ENCODE peak calls at places on chromosome 14, in six cellular contexts. N is breast epithelium, D is transverse colon, T is endothelial cell of umbilical vein, W is suprapubic skin, H is tibial nerve. J is an unnamed sample. For H3K4me1 and H3K9me3, the result is how much of the 10 kb centered on the place peaks cover.

GRCh38 chr14:32998433-32998832 is 59.8 kb downstream of the NPAS3 start:
- DNase-seq in N (no peak), D (no peak), T (peak), W (no peak), H (no peak), J (no peak)

GRCh38 chr14:52327374-52328226 is 13.5 kb downstream of the PTGER2 start:
- DNase-seq in N (no peak), D (no peak), T (no peak), W (no peak), H (no peak), J (no peak)

GRCh38 chr14:90760055-90760444 is 56.2 kb downstream of the TTC7B start:
- DNase-seq in N (no peak), D (no peak), T (no peak), W (no peak), H (no peak), J (no peak)

GRCh38 chr14:74292061-74292460 is 10.7 kb downstream of the ABCD4 start:
- DNase-seq in N (no peak), D (no peak), T (no peak), W (no peak), H (no peak), J (no peak)

GRCh38 chr14:45798659-45799058 is 545.7 kb upstream of the MIS18BP1 start:
- DNase-seq in N (no peak), D (no peak), T (no peak), W (no peak), H (no peak), J (no peak)

GRCh38 chr14:80477388-80478160 is 266.3 kb upstream of the DIO2 start:
- DNase-seq in N (no peak), D (no peak), T (no peak), W (no peak), H (no peak), J (no peak)

GRCh38 chr14:90644882-90645281 is 171.3 kb downstream of the TTC7B start:
- DNase-seq in N (no peak), D (no peak), T (no peak), W (no peak), H (no peak), J (no peak)

GRCh38 chr14:55170526-55170925 is 20.9 kb downstream of the DLGAP5 start:
- DNase-seq in N (no peak), D (no peak), T (no peak), W (no peak), H (no peak), J (no peak)

GRCh38 chr14:76067536-76067935 is 82.0 kb downstream of the IFT43 start:
- DNase-seq in N (no peak), D (no peak), T (no peak), W (no peak), H (no peak), J (no peak)

GRCh38 chr14:49940805-49941421 is 48.0 kb downstream of the ARF6 start:
- DNase-seq in N (no peak), D (no peak), T (peak), W (no peak), H (no peak), J (no peak)

GRCh38 chr14:35404496-35405303 is at the start of gene NFKBIA:
- DNase-seq in N (peak), D (peak), T (peak), W (peak), H (peak), J (peak)

GRCh38 chr14:64788706-64789105 is 84.5 kb downstream of the PLEKHG3 start:
- DNase-seq in N (no peak), D (no peak), T (peak), W (no peak), H (no peak), J (no peak)

GRCh38 chr14:69481815-69482568 is 2.5 kb upstream of the PLEKHD1 start:
- DNase-seq in N (no peak), D (no peak), T (no peak), W (no peak), H (no peak), J (no peak)

GRCh38 chr14:85296466-85297210 is 233.3 kb upstream of the FLRT2 start:
- DNase-seq in N (no peak), D (no peak), T (peak), W (no peak), H (no peak), J (no peak)

GRCh38 chr14:57290753-57291152 is 22.0 kb downstream of the AP5M1 start:
- DNase-seq in N (no peak), D (no peak), T (no peak), W (no peak), H (no peak), J (no peak)

GRCh38 chr14:35883677-35884293 is 57.6 kb downstream of the BRMS1L start:
- DNase-seq in N (no peak), D (peak), T (no peak), W (no peak), H (no peak), J (no peak)

GRCh38 chr14:55807992-55808391 is 228.0 kb downstream of the KTN1 start:
- DNase-seq in N (no peak), D (no peak), T (no peak), W (no peak), H (no peak), J (no peak)

GRCh38 chr14:43540948-43541347 is 966.1 kb downstream of the FSCB start:
- DNase-seq in N (no peak), D (no peak), T (no peak), W (no peak), H (no peak), J (no peak)

GRCh38 chr14:79275367-79275655 is 936.0 kb downstream of the DIO2 start:
- DNase-seq in N (no peak), D (no peak), T (no peak), W (no peak), H (no peak), J (no peak)

GRCh38 chr14:49946320-49947141 is 53.6 kb downstream of the ARF6 start:
- DNase-seq in N (no peak), D (peak), T (peak), W (no peak), H (no peak), J (no peak)

GRCh38 chr14:79701371-79701770 is 509.9 kb downstream of the DIO2 start:
- DNase-seq in N (no peak), D (no peak), T (no peak), W (no peak), H (no peak), J (no peak)

GRCh38 chr14:92600318-92601053 is 86.9 kb downstream of the RIN3 start:
- DNase-seq in N (no peak), D (no peak), T (no peak), W (no peak), H (no peak), J (no peak)

GRCh38 chr14:93832076-93832475 is 43.8 kb upstream of the PRIMA1 start:
- DNase-seq in N (no peak), D (no peak), T (no peak), W (no peak), H (no peak), J (no peak)

GRCh38 chr14:75579882-75580281 is 1.5 kb downstream of the FLVCR2 start:
- DNase-seq in N (no peak), D (no peak), T (no peak), W (no peak), H (no peak), J (no peak)

GRCh38 chr14:73751157-73751691 is 37.0 kb upstream of the PNMA1 start:
- DNase-seq in N (no peak), D (peak), T (no peak), W (no peak), H (no peak), J (no peak)

GRCh38 chr14:76654573-76654955 is 106.7 kb upstream of the VASH1 start:
- DNase-seq in N (no peak), D (no peak), T (no peak), W (no peak), H (no peak), J (no peak)

GRCh38 chr14:73462078-73462715 is 3.9 kb upstream of the NUMB start:
- DNase-seq in N (peak), D (peak), T (peak), W (peak), H (no peak), J (peak)

GRCh38 chr14:21454843-21455550 is 926 bp downstream of the CHD8 start:
- DNase-seq in N (no peak), D (no peak), T (no peak), W (no peak), H (no peak), J (no peak)

GRCh38 chr14:90940318-90940962 is 120.0 kb downstream of the RPS6KA5 start:
- DNase-seq in N (no peak), D (no peak), T (no peak), W (no peak), H (no peak), J (no peak)

GRCh38 chr14:80572666-80573065 is 361.4 kb upstream of the DIO2 start:
- DNase-seq in N (no peak), D (no peak), T (no peak), W (no peak), H (no peak), J (no peak)

GRCh38 chr14:76836029-76836630 is 9.9 kb downstream of the LRRC74A start:
- DNase-seq in N (no peak), D (no peak), T (no peak), W (no peak), H (no peak), J (no peak)

GRCh38 chr14:45003924-45004323 is 41.9 kb downstream of the TOGARAM1 start:
- DNase-seq in N (no peak), D (no peak), T (no peak), W (no peak), H (no peak), J (no peak)

GRCh38 chr14:57831981-57832380 is 33.9 kb downstream of the SLC35F4 start:
- DNase-seq in N (no peak), D (no peak), T (no peak), W (no peak), H (no peak), J (no peak)

GRCh38 chr14:81638656-81639055 is 105.0 kb upstream of the SEL1L start:
- DNase-seq in N (no peak), D (no peak), T (no peak), W (no peak), H (no peak), J (no peak)

GRCh38 chr14:22497671-22498093 is 91.3 kb downstream of the DAD1 start:
- DNase-seq in N (no peak), D (no peak), T (no peak), W (no peak), H (no peak), J (no peak)

GRCh38 chr14:30607156-30607780 is 14.9 kb upstream of the SCFD1 start:
- DNase-seq in N (no peak), D (no peak), T (no peak), W (no peak), H (no peak), J (no peak)

GRCh38 chr14:23381871-23382270 is 5.0 kb downstream of the CMTM5 start:
- DNase-seq in N (no peak), D (no peak), T (no peak), W (no peak), H (no peak), J (no peak)

GRCh38 chr14:64825498-64825897 is 54.2 kb downstream of the SPTB start:
- DNase-seq in N (no peak), D (no peak), T (no peak), W (no peak), H (no peak), J (no peak)

GRCh38 chr14:54322668-54323380 is 74.0 kb upstream of the CDKN3 start:
- DNase-seq in N (no peak), D (no peak), T (no peak), W (no peak), H (no peak), J (no peak)

DNA sequence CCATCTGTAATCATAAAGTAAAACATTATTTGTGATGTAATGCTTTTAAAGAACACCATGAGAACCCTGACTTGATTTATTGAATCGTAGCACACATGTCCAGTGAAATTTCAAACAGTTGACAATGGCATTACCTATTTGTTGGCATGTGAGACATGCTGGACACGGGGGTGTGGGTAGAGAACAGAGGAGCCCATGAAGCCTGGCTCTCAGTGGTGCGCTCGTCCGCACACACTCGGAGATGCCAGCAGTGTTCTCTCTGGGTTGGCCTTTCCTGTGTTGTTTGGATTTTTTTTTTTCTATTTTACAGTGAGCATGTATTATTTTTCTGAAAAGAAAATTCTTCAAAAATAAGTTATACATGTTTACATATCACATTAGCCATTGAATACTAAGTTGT is 78.2 kb downstream of the PPP2R5C start:
- DNase-seq in N (no peak), D (no peak), T (no peak), W (no peak), H (no peak), J (no peak)
- H3K4me1 ChIP-seq in N (under half), D (under half), T (under half), W (under half), H (under half), J (under half)

GRCh38 chr14:31781578-31781977 is 220.4 kb downstream of the NUBPL start:
- DNase-seq in N (no peak), D (no peak), T (no peak), W (no peak), H (no peak), J (no peak)
- H3K9me3 ChIP-seq in N (under half), D (under half), T (under half), W (under half), H (under half), J (under half)

GRCh38 chr14:68375371-68375770 is 417.5 kb downstream of the ZFP36L1 start:
- DNase-seq in N (no peak), D (no peak), T (no peak), W (no peak), H (no peak), J (no peak)

GRCh38 chr14:68377056-68377455 is 415.8 kb downstream of the ZFP36L1 start:
- DNase-seq in N (no peak), D (no peak), T (no peak), W (no peak), H (no peak), J (no peak)

GRCh38 chr14:68379510-68380303 is 413.2 kb downstream of the ZFP36L1 start:
- DNase-seq in N (no peak), D (peak), T (peak), W (no peak), H (no peak), J (no peak)

GRCh38 chr14:68376067-68376810 is 416.6 kb downstream of the ZFP36L1 start:
- DNase-seq in N (no peak), D (no peak), T (no peak), W (no peak), H (no peak), J (no peak)

GRCh38 chr14:68377459-68377858 is 415.4 kb downstream of the ZFP36L1 start:
- DNase-seq in N (no peak), D (peak), T (peak), W (peak), H (peak), J (no peak)
- H3K4me1 ChIP-seq in N (under half), D (under half), T (under half), W (half or more), H (under half), J (under half)

GRCh38 chr14:99788713-99789112 is 4.5 kb upstream of the EML1 start:
- DNase-seq in N (no peak), D (no peak), T (no peak), W (no peak), H (no peak), J (no peak)
- H3K9me3 ChIP-seq in N (under half), D (under half), T (under half), W (under half), H (under half), J (under half)

GRCh38 chr14:59200214-59200613 is 11.7 kb downstream of the DAAM1 start:
- DNase-seq in N (no peak), D (no peak), T (no peak), W (no peak), H (no peak), J (no peak)

GRCh38 chr14:59199205-59199604 is 10.7 kb downstream of the DAAM1 start:
- DNase-seq in N (no peak), D (no peak), T (no peak), W (no peak), H (no peak), J (no peak)

GRCh38 chr14:59199614-59200013 is 11.1 kb downstream of the DAAM1 start:
- DNase-seq in N (no peak), D (no peak), T (no peak), W (no peak), H (no peak), J (no peak)

GRCh38 chr14:59197695-59198262 is 9.3 kb downstream of the DAAM1 start:
- DNase-seq in N (no peak), D (no peak), T (peak), W (no peak), H (no peak), J (no peak)

DNA sequence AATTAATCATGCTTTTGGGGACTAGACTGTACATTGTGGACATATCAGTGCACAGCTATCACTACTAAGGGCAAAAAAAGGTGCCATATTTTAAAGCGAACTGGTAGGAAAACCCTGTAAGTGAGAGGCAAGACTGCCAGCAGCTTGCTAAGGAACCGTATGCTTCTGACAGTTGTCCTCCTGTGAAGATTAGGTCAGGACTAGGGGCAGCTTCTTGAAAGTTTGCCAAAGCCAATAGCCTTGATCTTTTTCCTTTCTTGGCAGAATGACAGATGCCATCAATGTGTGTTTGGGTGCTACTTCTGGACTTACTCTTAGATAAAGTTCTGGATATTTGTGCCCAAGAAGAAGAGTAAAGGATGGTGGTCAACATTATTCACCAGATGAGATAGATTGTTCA is 7.4 kb downstream of the DAAM1 start:
- DNase-seq in N (no peak), D (no peak), T (no peak), W (no peak), H (no peak), J (no peak)
- H3K4me1 ChIP-seq in N (under half), D (under half), T (under half), W (under half), H (under half), J (under half)

DNA sequence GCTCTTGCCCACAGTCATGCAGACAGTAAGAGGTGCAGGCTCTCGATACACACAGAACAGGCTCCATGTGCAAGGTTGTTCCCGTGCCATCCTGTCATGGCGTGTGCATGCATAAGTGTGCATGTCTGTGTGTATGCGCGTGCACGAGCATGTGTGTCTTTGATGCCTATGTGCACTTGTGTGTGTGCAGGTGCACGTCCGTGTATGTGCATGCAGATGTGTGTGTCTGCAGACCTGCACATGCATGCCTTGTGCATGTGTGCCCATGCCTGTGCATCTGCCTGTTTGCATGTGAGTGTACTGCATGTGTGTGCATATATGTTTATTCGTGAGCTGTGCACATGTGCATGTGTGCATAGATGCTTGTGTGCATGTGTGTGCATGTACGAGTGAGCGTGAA is 309.8 kb downstream of the TMEM121 start:
- DNase-seq in N (no peak), D (no peak), T (no peak), W (no peak), H (no peak), J (no peak)
- H3K9me3 ChIP-seq in N (under half), D (under half), T (under half), W (under half), H (under half), J (under half)

DNA sequence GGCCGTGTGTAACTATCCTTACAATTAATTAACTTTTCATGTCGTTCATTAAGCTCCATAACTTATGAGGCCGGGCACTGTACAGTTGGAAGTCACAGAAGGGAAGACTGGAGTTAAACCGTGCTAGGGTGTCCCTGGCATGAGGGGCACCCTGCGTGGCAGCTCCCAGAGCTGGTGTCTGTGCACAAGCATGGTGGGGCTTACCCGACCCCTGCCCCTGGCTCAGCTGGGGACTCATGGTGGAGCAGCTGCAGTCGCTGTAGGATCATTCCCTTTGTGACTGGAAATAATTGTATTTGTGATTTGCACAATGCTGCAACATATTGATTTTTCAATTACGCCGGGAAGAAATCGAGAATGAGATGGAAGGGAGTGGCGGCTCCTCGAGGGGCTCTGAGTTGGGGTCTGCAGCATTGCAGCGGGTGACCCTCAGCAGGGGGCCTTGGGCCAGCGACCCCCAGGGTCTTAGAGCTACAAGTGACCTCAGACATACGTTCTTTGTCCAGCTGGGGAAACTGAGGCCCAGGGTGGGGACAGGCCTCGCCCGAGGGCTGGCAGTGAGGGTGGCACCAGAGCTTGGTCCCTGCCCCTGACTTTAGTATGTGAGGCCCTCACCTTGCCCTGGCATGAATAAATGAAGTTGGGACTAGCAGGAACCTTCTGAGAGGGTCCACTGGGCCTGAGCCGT is 125.4 kb downstream of the KIF26A start:
- DNase-seq in N (no peak), D (no peak), T (no peak), W (no peak), H (no peak), J (peak)
- H3K4me1 ChIP-seq in N (under half), D (under half), T (under half), W (under half), H (under half), J (under half)